ENCODE peak calls at places on chromosomes 12 and 14, in four cellular contexts. X is SK-N-SH, G is GM23338, A is GM12878. M is an unnamed sample.

GRCh38 chr12:12925383-12925782 is 26.6 kb downstream of the GPRC5D start:
- DNase-seq in X (no peak), G (no peak), A (no peak), M (no peak)

GRCh38 chr14:48052973-48053372 is 377.6 kb upstream of the MDGA2 start:
- DNase-seq in X (no peak), G (no peak), A (no peak), M (no peak)

GRCh38 chr14:73743431-73743931 is 29.3 kb upstream of the PNMA1 start:
- DNase-seq in X (no peak), G (no peak), A (no peak), M (peak)

GRCh38 chr14:91078095-91078737 is 17.8 kb upstream of the RPS6KA5 start:
- DNase-seq in X (no peak), G (no peak), A (peak), M (no peak)

GRCh38 chr14:29925106-29925722 is 2.4 kb downstream of the PRKD1 start:
- DNase-seq in X (no peak), G (peak), A (no peak), M (no peak)

GRCh38 chr12:31005944-31006361 is 67.7 kb upstream of the DDX11 start:
- DNase-seq in X (peak), G (no peak), A (no peak), M (no peak)

GRCh38 chr12:28708918-28709371 is 440.1 kb upstream of the FAR2 start:
- DNase-seq in X (no peak), G (no peak), A (no peak), M (no peak)

GRCh38 chr12:97957109-97957508 is 494.5 kb downstream of the RMST start:
- DNase-seq in X (no peak), G (no peak), A (no peak), M (no peak)

GRCh38 chr14:70708717-70709570 is 67.2 kb downstream of the TTC9 start:
- DNase-seq in X (no peak), G (peak), A (no peak), M (no peak)

GRCh38 chr12:76029982-76030377 is 1.6 kb downstream of the PHLDA1 start:
- DNase-seq in X (peak), G (peak), A (no peak), M (no peak)

GRCh38 chr12:41932028-41932427 is 212.6 kb downstream of the GXYLT1 start:
- DNase-seq in X (no peak), G (no peak), A (no peak), M (no peak)

GRCh38 chr12:62649412-62650116 is 182.9 kb downstream of the MON2 start:
- DNase-seq in X (no peak), G (no peak), A (no peak), M (no peak)

GRCh38 chr12:94769040-94769420 is 118.7 kb upstream of the TMCC3 start:
- DNase-seq in X (no peak), G (no peak), A (peak), M (no peak)

GRCh38 chr12:34298176-34298970 is 276.1 kb downstream of the ALG10 start:
- DNase-seq in X (no peak), G (no peak), A (no peak), M (no peak)

GRCh38 chr12:46950116-46950515 is 124.3 kb upstream of the SLC38A4 start:
- DNase-seq in X (no peak), G (no peak), A (no peak), M (no peak)

GRCh38 chr12:79344855-79345840 is 345.6 kb downstream of the PAWR start:
- DNase-seq in X (peak), G (peak), A (peak), M (peak)

GRCh38 chr14:61712137-61712536 is 16.8 kb downstream of the HIF1A start:
- DNase-seq in X (no peak), G (no peak), A (no peak), M (no peak)

GRCh38 chr12:113796852-113797534 is 169.1 kb downstream of the RBM19 start:
- DNase-seq in X (peak), G (no peak), A (no peak), M (no peak)

DNA sequence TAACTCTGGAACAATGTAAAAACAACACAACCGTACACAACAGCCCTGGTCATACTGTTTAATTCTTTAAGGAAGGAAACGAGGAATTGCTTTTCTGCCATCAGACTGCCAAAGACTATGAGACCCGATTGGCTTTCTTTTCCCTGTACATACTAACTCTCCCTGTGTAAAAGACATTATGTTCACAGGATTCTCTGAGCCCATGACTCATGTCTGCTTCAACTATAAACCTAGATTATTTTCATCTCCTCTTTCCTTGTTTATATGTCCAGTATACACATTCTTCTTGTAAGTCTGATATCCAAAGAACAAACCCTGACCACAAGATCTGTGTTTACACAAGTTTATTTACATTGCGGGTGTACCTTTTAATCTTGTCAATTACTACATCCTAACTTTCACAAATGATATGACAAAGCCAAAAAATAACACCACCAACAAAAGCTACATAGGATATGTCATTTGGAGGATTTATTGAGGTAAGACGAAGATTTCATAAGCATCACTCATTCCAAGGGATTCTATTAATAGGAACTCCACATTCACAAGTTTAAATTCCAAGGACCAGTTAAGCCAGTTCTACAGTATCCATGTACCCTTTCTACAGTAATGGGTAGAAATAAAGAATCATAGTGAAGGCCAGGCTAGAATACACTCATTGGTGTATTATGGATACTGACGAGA is 67.3 kb downstream of the STXBP6 start:
- DNase-seq in X (no peak), G (no peak), A (no peak), M (no peak)
- TF ChIP-seq POLR2AphosphoS5 in X (no peak), G (no peak), A (no peak), M (no peak)

GRCh38 chr14:77139022-77139421 is 2.6 kb downstream of the ZDHHC22 start:
- DNase-seq in X (no peak), G (no peak), A (no peak), M (no peak)

GRCh38 chr14:77140343-77140936 is 1.2 kb downstream of the ZDHHC22 start:
- DNase-seq in X (no peak), G (no peak), A (no peak), M (no peak)

GRCh38 chr14:77140937-77141591 is 527 bp downstream of the ZDHHC22 start:
- DNase-seq in X (peak), G (peak), A (no peak), M (no peak)

GRCh38 chr14:77141592-77142288 is at the start of gene ZDHHC22:
- DNase-seq in X (peak), G (peak), A (no peak), M (no peak)

DNA sequence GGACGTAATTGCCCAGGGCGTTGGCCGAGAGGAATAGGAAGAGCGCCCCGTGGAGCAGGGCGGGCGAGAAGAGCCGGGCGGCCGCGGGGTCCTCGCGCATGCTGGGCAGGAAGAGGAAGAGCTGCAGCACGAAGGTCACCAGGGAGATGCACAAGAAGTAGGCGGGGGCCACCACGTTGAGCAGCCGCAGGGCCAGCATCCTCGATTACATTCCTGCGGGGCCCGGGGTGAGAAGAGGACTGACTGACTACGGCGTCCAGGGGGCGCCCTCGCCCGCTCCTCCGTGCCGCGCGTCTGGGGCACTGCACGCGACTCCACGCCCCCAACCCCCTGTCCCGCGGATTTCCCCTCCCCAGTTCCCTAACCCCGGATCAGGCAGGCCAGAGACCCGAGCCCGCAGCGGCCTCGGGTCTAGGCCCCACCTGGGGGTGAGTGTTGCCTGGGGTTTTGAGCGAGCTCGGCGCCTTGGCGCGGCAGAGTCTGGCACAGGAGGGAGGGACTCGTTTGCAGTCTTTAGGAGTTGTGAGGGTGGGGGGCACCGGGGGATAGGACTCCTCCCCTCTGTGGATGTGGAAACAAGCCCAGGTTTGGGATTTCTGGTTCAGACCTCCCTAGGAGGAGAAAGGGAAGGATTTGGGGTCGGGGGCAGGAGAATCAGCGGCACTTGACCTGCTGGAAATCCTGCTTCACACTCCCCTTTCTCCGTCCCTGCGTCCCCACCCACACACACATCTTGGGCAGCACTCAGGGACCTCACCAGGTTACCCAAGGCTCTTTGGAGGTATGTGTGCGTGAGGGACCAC is 1.9 kb downstream of the ZDHHC22 start:
- DNase-seq in X (peak), G (peak), A (no peak), M (no peak)
- TF ChIP-seq REST in X (no peak), G (no peak), A (no peak), M (no peak)

GRCh38 chr12:58140395-58140794 is 199.0 kb downstream of the ATP23 start:
- DNase-seq in X (no peak), G (no peak), A (no peak), M (no peak)

GRCh38 chr12:58148405-58148804 is 207.0 kb downstream of the ATP23 start:
- DNase-seq in X (peak), G (no peak), A (no peak), M (no peak)

GRCh38 chr12:58139894-58140293 is 198.5 kb downstream of the ATP23 start:
- DNase-seq in X (no peak), G (peak), A (no peak), M (no peak)

GRCh38 chr12:58142991-58143390 is 201.6 kb downstream of the ATP23 start:
- DNase-seq in X (no peak), G (no peak), A (no peak), M (no peak)

DNA sequence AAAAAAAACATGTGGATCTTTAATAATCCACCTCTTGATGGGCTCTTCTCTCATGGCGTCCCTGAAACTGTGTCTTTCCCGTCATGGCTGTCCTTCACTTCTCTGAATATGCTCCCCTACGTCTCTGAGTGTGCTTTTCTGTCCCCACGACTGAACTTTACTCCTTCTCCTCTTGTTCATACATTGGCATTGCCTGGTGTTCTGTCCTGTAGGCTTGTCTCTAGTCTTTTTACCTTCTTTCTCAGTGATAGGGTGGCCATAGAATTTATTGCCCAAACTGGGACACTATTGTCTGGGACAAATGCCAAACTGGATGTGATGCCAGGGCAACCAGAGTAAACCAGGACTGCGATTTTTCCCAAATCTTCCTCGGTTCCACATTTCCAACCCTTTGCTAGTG is 202.1 kb downstream of the ATP23 start:
- DNase-seq in X (no peak), G (no peak), A (no peak), M (no peak)
- TF ChIP-seq POLR2AphosphoS5 in X (no peak), G (no peak), A (no peak), M (no peak)

GRCh38 chr12:104137902-104138746 is at the start of gene NFYB:
- DNase-seq in X (peak), G (peak), A (peak), M (peak)
- TF ChIP-seq REST in X (peak), G (no peak), A (no peak), M (no peak)

GRCh38 chr12:70645494-70646317 is 8.5 kb upstream of the PTPRB start:
- DNase-seq in X (no peak), G (peak), A (no peak), M (no peak)
- TF ChIP-seq POLR2AphosphoS5 in X (peak), G (no peak), A (no peak), M (no peak)

DNA sequence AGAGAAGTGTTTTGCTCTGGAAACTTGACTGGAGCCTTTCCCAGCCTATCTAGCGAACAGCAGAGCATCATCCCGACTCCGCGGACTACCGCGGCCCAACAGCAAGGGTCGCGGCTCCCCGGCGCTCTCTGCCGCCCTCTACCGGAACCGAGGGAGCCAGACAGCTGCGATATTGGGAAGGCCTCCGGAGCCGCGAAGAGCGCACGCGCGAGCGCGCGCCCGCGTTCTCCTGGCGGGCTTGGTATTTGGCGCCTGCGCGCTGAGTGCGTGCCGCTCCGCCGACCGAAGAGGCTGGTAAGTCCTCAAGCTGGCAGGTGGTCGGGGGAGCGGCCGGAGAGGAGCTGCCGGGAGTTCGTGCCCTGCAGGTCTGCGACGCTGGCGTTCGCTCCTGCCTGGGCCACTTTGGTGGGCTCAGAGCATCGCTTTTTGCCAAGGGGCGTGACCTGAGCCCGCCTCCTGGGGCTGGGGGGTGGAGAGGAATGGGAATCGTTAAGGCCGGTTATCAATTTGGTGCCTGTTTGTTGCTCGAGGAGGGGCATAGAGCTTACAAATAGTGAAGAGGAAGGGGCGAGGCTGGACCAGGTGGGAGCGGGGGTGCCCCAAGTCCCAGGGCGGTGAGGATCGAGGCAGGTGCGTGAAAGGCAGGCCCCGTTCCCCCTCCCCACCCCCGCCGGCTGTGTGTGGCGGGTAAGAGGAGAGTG is at the start of gene TMEM106C:
- DNase-seq in X (peak), G (peak), A (peak), M (peak)
- TF ChIP-seq REST in X (no peak), G (no peak), A (no peak), M (no peak)

DNA sequence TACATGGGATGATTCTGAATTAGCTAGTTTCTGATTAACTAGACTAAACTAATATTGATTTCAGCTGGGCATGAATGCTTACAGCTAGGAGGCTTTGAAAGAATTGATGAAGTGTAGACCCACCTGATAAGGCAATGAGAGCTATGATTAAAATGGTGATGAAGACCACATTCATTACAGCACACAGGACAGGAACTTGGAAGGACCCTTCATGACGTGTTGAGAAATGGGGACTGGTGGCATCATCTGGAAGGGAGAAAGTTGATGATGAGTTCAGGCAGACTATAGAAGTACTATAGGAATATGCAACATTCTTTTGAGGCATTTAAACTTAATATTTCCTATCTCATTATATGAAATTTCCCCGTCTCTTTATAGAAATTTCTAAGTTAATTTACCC is 4.5 kb downstream of the CD69 start:
- DNase-seq in X (no peak), G (no peak), A (no peak), M (no peak)
- TF ChIP-seq POLR2AphosphoS5 in X (no peak), G (no peak), A (peak), M (no peak)

DNA sequence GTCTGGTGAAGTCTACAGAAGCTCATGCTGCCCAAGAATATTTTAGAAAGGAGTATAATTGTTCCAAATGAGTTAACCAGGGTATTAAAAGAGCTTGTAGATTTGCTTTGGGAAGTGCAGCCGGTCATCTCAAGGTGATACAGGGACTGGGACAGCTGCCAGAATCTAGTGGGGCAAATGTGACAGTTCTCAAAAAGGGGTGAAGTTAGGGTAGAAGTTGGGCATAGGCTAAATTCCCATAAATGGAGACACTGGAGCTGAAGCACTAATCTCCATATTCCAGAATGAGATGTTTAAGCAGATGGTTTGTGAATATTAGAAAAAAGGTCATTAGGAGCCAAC is 94.7 kb downstream of the ANO6 start:
- DNase-seq in X (no peak), G (no peak), A (no peak), M (no peak)
- TF ChIP-seq REST in X (no peak), G (no peak), A (no peak), M (no peak)

DNA sequence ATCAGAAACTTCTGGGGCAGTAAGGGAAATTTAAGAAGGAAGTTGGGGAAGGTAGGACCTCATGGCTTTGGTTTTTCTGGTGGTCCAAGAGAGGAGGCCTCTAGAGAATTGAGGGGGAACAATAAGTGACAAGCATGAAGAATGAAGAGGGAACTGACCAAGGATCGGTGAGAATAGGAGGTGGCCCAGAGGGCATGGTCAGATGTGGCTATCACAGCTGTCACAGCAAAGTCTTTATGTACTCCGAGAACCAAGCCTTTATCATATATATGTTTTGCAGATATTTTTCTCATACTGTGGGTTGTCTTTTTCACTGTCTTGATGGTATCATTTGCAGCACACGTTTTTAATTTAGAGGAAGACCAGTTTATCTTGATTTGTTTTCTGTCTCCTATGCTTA is 64.3 kb downstream of the PPP2R5C start:
- DNase-seq in X (no peak), G (no peak), A (no peak), M (no peak)
- TF ChIP-seq POLR2AphosphoS5 in X (no peak), G (no peak), A (peak), M (no peak)

GRCh38 chr12:111775205-111776193 is 8.8 kb downstream of the ALDH2 start:
- DNase-seq in X (peak), G (no peak), A (peak), M (peak)
- TF ChIP-seq REST in X (no peak), G (no peak), A (no peak), M (no peak)